ENCODE peak calls at places on chromosomes 5 and 9, in four cellular contexts. One of them, this sample, is unnamed.

GRCh38 chr5:56211298-56211865 is 21.7 kb downstream of the ANKRD55 start:
- DNase-seq in GM06990: no peak
- DNase-seq in DND-41: no peak
- DNase-seq in fibroblast of lung: peak
- DNase-seq in this sample: no peak

GRCh38 chr9:89534888-89535287 is 37.0 kb upstream of the SEMA4D start:
- DNase-seq in DND-41: no peak
- DNase-seq in GM06990: no peak
- DNase-seq in fibroblast of lung: no peak
- DNase-seq in this sample: no peak

GRCh38 chr9:96361668-96362067 is 21.8 kb downstream of the SLC35D2 start:
- DNase-seq in fibroblast of lung: no peak
- DNase-seq in DND-41: no peak
- DNase-seq in GM06990: no peak
- DNase-seq in this sample: no peak

GRCh38 chr9:32456564-32456963 is 69.4 kb downstream of the RIGI start:
- DNase-seq in GM06990: no peak
- DNase-seq in DND-41: no peak
- DNase-seq in fibroblast of lung: peak
- DNase-seq in this sample: no peak

GRCh38 chr5:119274024-119274766 is 81.6 kb upstream of the TNFAIP8 start:
- DNase-seq in fibroblast of lung: peak
- DNase-seq in GM06990: no peak
- DNase-seq in DND-41: no peak
- DNase-seq in this sample: no peak

GRCh38 chr5:159903134-159903533 is 13.1 kb upstream of the ADRA1B start:
- DNase-seq in DND-41: no peak
- DNase-seq in fibroblast of lung: no peak
- DNase-seq in GM06990: no peak
- DNase-seq in this sample: no peak

GRCh38 chr5:59661939-59662615 is 231.4 kb downstream of the PDE4D start:
- DNase-seq in DND-41: peak
- DNase-seq in fibroblast of lung: peak
- DNase-seq in GM06990: peak
- DNase-seq in this sample: no peak

GRCh38 chr9:116998305-116998704 is 311.2 kb downstream of the TRIM32 start:
- DNase-seq in DND-41: peak
- DNase-seq in fibroblast of lung: peak
- DNase-seq in GM06990: no peak
- DNase-seq in this sample: peak

GRCh38 chr9:100914266-100914665 is 114.3 kb upstream of the PLPPR1 start:
- DNase-seq in GM06990: no peak
- DNase-seq in DND-41: no peak
- DNase-seq in fibroblast of lung: no peak
- DNase-seq in this sample: no peak

GRCh38 chr9:4262735-4263141 is 37.1 kb downstream of the GLIS3 start:
- DNase-seq in fibroblast of lung: peak
- DNase-seq in GM06990: no peak
- DNase-seq in DND-41: no peak
- DNase-seq in this sample: no peak

GRCh38 chr9:35114921-35115341 is 731 bp downstream of the ATOSB start:
- DNase-seq in fibroblast of lung: no peak
- DNase-seq in DND-41: peak
- DNase-seq in GM06990: peak
- DNase-seq in this sample: no peak

GRCh38 chr5:145237843-145238242 is 597.3 kb downstream of the PRELID2 start:
- DNase-seq in GM06990: no peak
- DNase-seq in fibroblast of lung: peak
- DNase-seq in DND-41: peak
- DNase-seq in this sample: peak

DNA sequence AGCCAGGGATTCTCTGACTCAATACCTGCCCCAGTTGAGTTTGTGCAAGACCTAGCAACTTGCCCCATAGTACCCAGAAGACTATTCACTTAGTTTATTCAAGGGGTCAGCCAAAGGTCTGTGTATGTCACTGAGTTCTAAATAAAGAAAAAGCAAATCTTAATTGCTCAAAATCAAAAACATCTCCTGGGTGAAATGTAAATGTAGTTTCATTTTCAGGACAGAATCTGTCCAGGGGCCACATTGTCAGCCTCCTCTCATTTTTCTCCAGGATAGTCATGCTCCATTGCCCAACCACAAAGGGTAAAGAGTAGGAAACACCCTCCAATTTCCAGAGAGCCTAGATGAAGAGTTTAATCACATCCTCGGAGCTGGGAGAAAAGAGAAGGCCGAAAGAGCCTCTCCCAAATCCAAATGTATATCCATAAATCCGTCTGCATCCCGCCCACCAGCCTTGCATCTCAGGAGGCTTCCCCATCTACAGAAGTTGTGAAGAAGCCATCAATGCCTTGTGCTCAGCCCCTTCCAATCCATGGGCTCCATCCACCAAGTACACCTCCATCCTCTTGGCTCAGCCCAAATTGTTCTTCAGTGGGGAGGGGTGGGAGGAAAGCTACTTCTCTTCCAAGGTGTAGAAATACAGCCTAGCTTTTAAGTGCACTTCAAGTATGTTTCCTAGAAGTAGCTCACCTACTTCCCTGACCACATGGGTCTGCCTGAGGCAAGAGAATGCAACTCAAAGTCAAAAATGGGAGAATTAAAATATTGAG is 26.9 kb downstream of the ADAM19 start:
- DNase-seq in GM06990: no peak
- DNase-seq in DND-41: no peak
- DNase-seq in fibroblast of lung: peak
- DNase-seq in this sample: no peak
- H3K4me3 ChIP-seq in GM06990: no peak
- H3K4me3 ChIP-seq in DND-41: no peak
- H3K4me3 ChIP-seq in fibroblast of lung: no peak
- H3K4me3 ChIP-seq in this sample: no peak

DNA sequence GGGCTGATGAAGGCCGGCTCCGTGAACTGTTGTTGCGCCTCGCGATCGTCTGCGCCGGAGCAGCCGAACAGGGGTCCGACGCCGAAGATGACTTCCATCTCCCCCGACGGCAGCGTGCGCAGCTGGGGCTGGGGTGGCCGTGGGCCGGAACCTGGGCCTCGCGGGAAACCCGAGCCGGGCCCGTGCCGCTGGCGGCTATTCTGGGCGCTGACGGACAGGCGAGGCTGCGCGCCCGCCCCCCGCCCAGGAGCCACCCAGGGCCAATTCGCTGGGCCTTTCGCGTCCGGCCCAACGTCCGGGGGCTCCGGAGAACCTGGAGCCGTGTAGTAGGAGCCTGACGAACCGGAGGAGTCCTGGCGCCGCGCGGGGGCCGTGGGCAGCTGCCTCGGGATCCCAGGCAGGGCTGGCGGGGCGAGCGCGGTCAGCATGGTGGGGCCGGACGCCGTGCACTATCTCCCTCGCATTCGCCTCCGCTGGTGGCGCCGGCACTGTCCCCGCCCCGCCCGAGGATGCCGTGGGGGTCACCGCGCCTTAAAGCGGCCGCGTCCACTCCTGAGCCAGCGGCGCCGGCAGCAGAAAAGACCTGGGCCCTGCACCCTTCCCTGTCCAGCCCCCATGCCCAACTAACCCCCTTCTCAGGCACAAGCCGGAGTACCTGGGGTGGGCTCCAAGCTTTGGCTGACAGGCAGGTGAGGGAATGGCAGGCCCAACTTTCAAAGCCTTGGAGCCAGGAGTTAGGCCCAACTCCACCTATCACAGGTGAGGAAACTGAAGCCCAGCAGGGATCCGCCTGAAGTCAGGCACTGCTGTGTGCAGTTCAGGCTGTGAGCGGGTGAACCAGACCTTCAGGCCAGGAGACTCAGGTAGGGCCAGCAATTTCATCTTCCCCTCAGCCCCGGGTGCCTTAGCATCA is at the start of gene PROB1:
- DNase-seq in GM06990: no peak
- DNase-seq in DND-41: no peak
- DNase-seq in fibroblast of lung: no peak
- DNase-seq in this sample: no peak
- H3K4me3 ChIP-seq in GM06990: peak
- H3K4me3 ChIP-seq in DND-41: no peak
- H3K4me3 ChIP-seq in fibroblast of lung: peak
- H3K4me3 ChIP-seq in this sample: no peak

DNA sequence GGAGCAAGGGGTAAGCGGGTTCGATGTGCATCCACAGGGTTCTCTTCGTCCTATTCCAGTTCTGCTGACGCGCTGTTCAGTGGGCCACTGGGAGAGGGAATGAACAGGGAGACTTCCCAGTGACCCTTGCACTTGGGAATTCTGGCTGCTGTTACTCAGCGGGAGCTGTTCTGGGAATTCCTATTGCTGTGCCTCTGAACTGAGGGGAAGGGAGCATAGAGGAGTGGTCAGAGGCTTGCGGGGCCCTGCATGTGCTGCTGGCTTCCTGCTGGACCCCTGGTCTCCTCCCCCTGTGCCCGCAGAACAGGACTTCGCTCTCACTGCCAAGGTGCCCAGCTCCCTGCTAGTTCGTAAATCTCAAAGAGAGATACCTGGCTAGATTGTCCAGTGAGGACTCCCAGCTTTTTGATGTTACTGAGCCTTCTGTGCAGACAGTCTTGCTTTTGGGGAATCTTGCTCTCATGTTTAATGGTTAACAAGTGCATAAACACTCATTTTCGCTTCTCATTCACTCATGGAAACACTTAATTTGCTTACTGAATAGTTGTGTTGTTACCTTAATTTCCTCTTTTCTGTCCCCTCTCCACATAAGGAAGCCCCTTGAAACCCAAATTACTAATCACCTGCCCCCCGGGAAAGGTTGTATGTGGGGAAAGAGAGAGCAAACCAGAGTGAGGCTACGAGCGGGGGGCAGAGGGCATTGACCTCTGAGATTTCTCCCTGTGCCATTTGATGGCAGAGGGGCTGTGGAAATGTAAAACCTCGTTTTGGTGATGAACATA is 5.9 kb downstream of the TRIO start:
- DNase-seq in DND-41: no peak
- DNase-seq in fibroblast of lung: peak
- DNase-seq in GM06990: no peak
- DNase-seq in this sample: no peak
- H3K4me3 ChIP-seq in DND-41: no peak
- H3K4me3 ChIP-seq in fibroblast of lung: no peak
- H3K4me3 ChIP-seq in GM06990: peak
- H3K4me3 ChIP-seq in this sample: no peak

GRCh38 chr9:92534199-92535159 is 1.3 kb downstream of the ECM2 start:
- DNase-seq in fibroblast of lung: no peak
- DNase-seq in DND-41: no peak
- DNase-seq in GM06990: peak
- DNase-seq in this sample: no peak
- H3K4me3 ChIP-seq in fibroblast of lung: peak
- H3K4me3 ChIP-seq in DND-41: no peak
- H3K4me3 ChIP-seq in GM06990: peak
- H3K4me3 ChIP-seq in this sample: no peak

DNA sequence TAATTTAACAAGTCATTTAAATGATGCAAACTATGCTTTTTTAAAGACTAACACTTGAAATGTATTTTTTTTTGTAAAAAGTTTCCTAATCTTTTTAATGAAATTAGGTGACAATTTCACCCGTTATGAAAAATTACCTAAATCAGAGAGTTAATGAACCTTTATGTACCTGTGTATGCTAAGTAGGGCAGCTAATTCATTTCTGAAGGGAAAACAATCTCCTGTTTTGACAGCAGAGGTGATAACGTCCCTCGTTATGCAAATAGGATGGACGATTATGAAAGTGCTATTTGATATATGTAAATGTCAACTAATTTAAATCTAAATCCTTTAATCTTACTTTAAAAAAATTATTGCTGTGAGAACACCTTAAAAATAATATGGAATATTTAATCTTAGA is 58.8 kb downstream of the MEF2C start:
- DNase-seq in GM06990: no peak
- DNase-seq in DND-41: no peak
- DNase-seq in fibroblast of lung: no peak
- DNase-seq in this sample: no peak
- H3K4me3 ChIP-seq in GM06990: peak
- H3K4me3 ChIP-seq in DND-41: no peak
- H3K4me3 ChIP-seq in fibroblast of lung: no peak
- H3K4me3 ChIP-seq in this sample: no peak

DNA sequence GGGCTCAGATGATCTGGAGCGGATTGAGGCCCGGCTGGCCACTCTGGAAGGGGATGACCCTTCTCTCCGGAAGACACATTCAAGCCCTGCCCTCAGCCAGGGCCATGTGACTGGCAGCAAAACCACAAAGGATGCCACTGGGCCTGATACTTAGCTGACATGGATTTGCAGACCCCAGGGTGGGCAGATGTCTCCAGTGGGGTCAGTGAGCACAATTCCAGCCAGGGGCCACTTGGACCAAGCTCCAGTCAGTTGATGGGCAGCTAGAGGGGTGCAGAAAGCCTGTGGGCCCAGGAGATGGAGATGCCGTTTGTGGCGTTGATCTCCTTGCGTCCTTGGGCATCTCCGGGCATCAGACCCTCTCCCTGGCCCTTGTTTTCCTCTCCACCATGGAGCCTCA is 46.7 kb downstream of the PSD2 start:
- DNase-seq in GM06990: no peak
- DNase-seq in DND-41: no peak
- DNase-seq in fibroblast of lung: no peak
- DNase-seq in this sample: no peak
- H3K4me3 ChIP-seq in GM06990: no peak
- H3K4me3 ChIP-seq in DND-41: no peak
- H3K4me3 ChIP-seq in fibroblast of lung: no peak
- H3K4me3 ChIP-seq in this sample: no peak

GRCh38 chr5:11903614-11904269 is 504 bp downstream of the CTNND2 start:
- DNase-seq in GM06990: peak
- DNase-seq in fibroblast of lung: peak
- DNase-seq in DND-41: no peak
- DNase-seq in this sample: no peak
- H3K4me3 ChIP-seq in GM06990: no peak
- H3K4me3 ChIP-seq in fibroblast of lung: no peak
- H3K4me3 ChIP-seq in DND-41: no peak
- H3K4me3 ChIP-seq in this sample: no peak

GRCh38 chr9:9961487-9961886 is 651.3 kb downstream of the PTPRD start:
- DNase-seq in DND-41: no peak
- DNase-seq in GM06990: no peak
- DNase-seq in fibroblast of lung: no peak
- DNase-seq in this sample: no peak

GRCh38 chr9:9961934-9962333 is 650.9 kb downstream of the PTPRD start:
- DNase-seq in GM06990: no peak
- DNase-seq in fibroblast of lung: no peak
- DNase-seq in DND-41: no peak
- DNase-seq in this sample: no peak

DNA sequence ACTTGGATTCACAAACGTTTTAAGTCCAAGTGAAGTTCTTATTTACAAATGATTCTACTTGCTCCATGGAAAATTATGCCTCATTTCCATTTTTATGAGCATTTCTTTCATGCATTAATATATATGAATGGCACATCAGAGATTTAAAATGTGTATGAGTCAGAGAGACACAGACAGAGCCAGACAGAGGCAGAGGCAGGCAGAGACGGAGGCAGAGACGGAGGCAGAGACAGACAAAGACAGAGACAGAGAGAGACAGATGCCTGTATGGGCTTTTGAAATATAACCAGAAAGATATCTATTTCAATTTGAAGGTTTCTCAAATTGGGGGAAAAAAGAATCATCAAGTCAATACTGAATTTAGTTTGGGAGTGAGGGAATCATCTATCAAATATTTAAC is 648.9 kb downstream of the PTPRD start:
- DNase-seq in fibroblast of lung: no peak
- DNase-seq in GM06990: no peak
- DNase-seq in DND-41: no peak
- DNase-seq in this sample: no peak
- H3K4me3 ChIP-seq in fibroblast of lung: no peak
- H3K4me3 ChIP-seq in GM06990: no peak
- H3K4me3 ChIP-seq in DND-41: no peak
- H3K4me3 ChIP-seq in this sample: no peak